ENCODE peak calls at places on chromosomes 1 and 21, in four cellular contexts. U is COR-L47, R is fibroblast of mammary gland, F is iris pigment epithelial cell. V is an unnamed sample.

GRCh38 chr1:84712288-84712874 is 22.1 kb upstream of the SSX2IP start:
- DNase-seq in F (peak), R (peak), U (no peak), V (no peak)

GRCh38 chr1:26160527-26161407 is 1.9 kb downstream of the FAM110D start:
- DNase-seq in R (no peak), F (no peak), U (no peak), V (no peak)

GRCh38 chr1:12457771-12458170 is 160.2 kb downstream of the DHRS3 start:
- DNase-seq in R (peak), F (peak), U (no peak), V (no peak)

GRCh38 chr1:205597691-205598314 is 34.0 kb downstream of the ELK4 start:
- DNase-seq in F (no peak), R (peak), U (no peak), V (no peak)

GRCh38 chr1:37653906-37654305 is 19.2 kb upstream of the RSPO1 start:
- DNase-seq in R (no peak), F (no peak), U (no peak), V (no peak)

GRCh38 chr21:33932731-33933130 is 17.1 kb upstream of the ATP5PO start:
- DNase-seq in F (no peak), U (no peak), R (no peak), V (no peak)

GRCh38 chr1:111833334-111833733 is 77.6 kb downstream of the DDX20 start:
- DNase-seq in R (no peak), U (no peak), F (peak), V (no peak)

GRCh38 chr1:46611691-46612221 is 4.9 kb downstream of the MOB3C start:
- DNase-seq in U (no peak), R (no peak), F (no peak), V (no peak)

GRCh38 chr21:34806423-34806822 is 137.6 kb downstream of the CLIC6 start:
- DNase-seq in R (no peak), U (no peak), F (no peak), V (no peak)

GRCh38 chr1:150186789-150187559 is 37.3 kb downstream of the PLEKHO1 start:
- DNase-seq in F (peak), U (peak), R (peak), V (no peak)

GRCh38 chr1:56547473-56547872 is 31.9 kb downstream of the PLPP3 start:
- DNase-seq in U (no peak), F (no peak), R (no peak), V (no peak)

GRCh38 chr1:8194481-8195227 is 123.3 kb upstream of the SLC45A1 start:
- DNase-seq in F (no peak), R (peak), U (no peak), V (no peak)

GRCh38 chr1:32623775-32624174 is 26.6 kb downstream of the ZBTB8OS start:
- DNase-seq in R (no peak), F (no peak), U (no peak), V (no peak)

GRCh38 chr1:202227273-202227672 is 33.7 kb downstream of the LGR6 start:
- DNase-seq in R (no peak), U (no peak), F (no peak), V (no peak)

GRCh38 chr1:41272601-41273000 is 30.5 kb upstream of the SCMH1 start:
- DNase-seq in F (no peak), R (no peak), U (no peak), V (no peak)

GRCh38 chr1:87867631-87868030 is 539.0 kb downstream of the LMO4 start:
- DNase-seq in U (no peak), R (peak), F (peak), V (no peak)

GRCh38 chr1:35640380-35641232 is 720 bp downstream of the PSMB2 start:
- DNase-seq in U (no peak), F (no peak), R (no peak), V (no peak)

GRCh38 chr1:23980725-23981063 is 567 bp upstream of the SRSF10 start:
- DNase-seq in U (no peak), R (peak), F (peak), V (no peak)

GRCh38 chr1:40732756-40733301 is 41.3 kb downstream of the NFYC start:
- DNase-seq in U (no peak), R (no peak), F (peak), V (no peak)

GRCh38 chr1:26197301-26197700 is 6.9 kb downstream of the CATSPER4 start:
- DNase-seq in R (no peak), U (no peak), F (no peak), V (no peak)

GRCh38 chr1:2271841-2272655 is 43.9 kb downstream of the SKI start:
- DNase-seq in U (no peak), F (peak), R (no peak), V (no peak)

GRCh38 chr1:86833461-86834215 is 80.3 kb downstream of the SELENOF start:
- DNase-seq in R (peak), F (peak), U (peak), V (peak)

GRCh38 chr1:33970148-33970825 is 106.4 kb downstream of the HMGB4 start:
- DNase-seq in U (no peak), R (no peak), F (no peak), V (no peak)

V was measured in mesothelial cell of epicardium.